ENCODE peak calls at places on chromosomes 5 and 9, in ten cellular contexts. V is central memory CD4-positive, alpha-beta T cell; T is GM12865; Y is NCI-H2171 treated with DMSO at 0.1 percent for 48 hours; L is A549; G is T1000; F is cardiac fibroblast; W is heart left ventricle; R is AG08396; A is Kasumi-1. J is an unnamed sample.
A peak's percentile ranks its signal among the peaks of the same experiment; 100 is the strongest.

GRCh38 chr5:115831163-115831768 is 10.1 kb downstream of the ATG12 start:
- DNase-seq in V (peak; percentile 25), T (peak; percentile 38), Y (peak; percentile 1), L (peak; percentile 50), G (no peak), F (peak; percentile 65), W (no peak), R (peak; percentile 53), A (peak; percentile 37), J (peak; percentile 31)

GRCh38 chr9:16335788-16336580 is 534.5 kb downstream of the BNC2 start:
- DNase-seq in V (no peak), T (peak; percentile 13), Y (no peak), L (peak; percentile 97), G (peak; percentile 63), F (peak; percentile 99), W (peak; percentile 29), R (peak; percentile 95), A (no peak), J (peak; percentile 73)

GRCh38 chr5:180156141-180156540 is 52.9 kb downstream of the RASGEF1C start:
- DNase-seq in V (no peak), T (no peak), Y (no peak), L (no peak), G (no peak), F (no peak), W (no peak), R (no peak), A (no peak), J (no peak)

GRCh38 chr5:94376672-94377345 is 241.6 kb downstream of the KIAA0825 start:
- DNase-seq in V (no peak), T (no peak), Y (no peak), L (no peak), G (no peak), F (no peak), W (no peak), R (no peak), A (peak; percentile 62), J (peak; percentile 89)

GRCh38 chr5:54895816-54896341 is 89.5 kb downstream of the ESM1 start:
- DNase-seq in V (no peak), T (peak; percentile 10), Y (peak; percentile 97), L (peak; percentile 49), G (no peak), F (peak; percentile 69), W (no peak), R (peak; percentile 39), A (peak; percentile 25), J (peak; percentile 18)

GRCh38 chr9:115109486-115109885 is 8.5 kb downstream of the TNC start:
- DNase-seq in V (no peak), T (no peak), Y (no peak), L (peak; percentile 5), G (peak; percentile 21), F (peak; percentile 58), W (no peak), R (peak; percentile 36), A (no peak), J (no peak)

GRCh38 chr9:21800931-21801682 is 1.3 kb upstream of the MTAP start:
- DNase-seq in V (no peak), T (no peak), Y (no peak), L (no peak), G (no peak), F (no peak), W (no peak), R (no peak), A (no peak), J (no peak)

GRCh38 chr5:143014017-143014651 is 244.0 kb downstream of the ARHGAP26 start:
- DNase-seq in V (no peak), T (peak; percentile 62), Y (peak; percentile 67), L (peak; percentile 62), G (no peak), F (peak; percentile 42), W (peak; percentile 34), R (no peak), A (peak; percentile 48), J (no peak)

GRCh38 chr5:79552984-79553383 is 39.0 kb upstream of the HOMER1 start:
- DNase-seq in V (no peak), T (no peak), Y (peak; percentile 88), L (no peak), G (no peak), F (peak; percentile 37), W (no peak), R (no peak), A (peak; percentile 46), J (peak; percentile 14)

GRCh38 chr5:157510682-157511081 is 50.7 kb downstream of the NIPAL4 start:
- DNase-seq in V (no peak), T (no peak), Y (no peak), L (no peak), G (no peak), F (no peak), W (no peak), R (no peak), A (no peak), J (no peak)

GRCh38 chr5:116378007-116378831 is 196.4 kb downstream of the SEMA6A start:
- DNase-seq in V (no peak), T (no peak), Y (peak; percentile 88), L (no peak), G (no peak), F (no peak), W (no peak), R (no peak), A (no peak), J (no peak)

GRCh38 chr5:115398726-115399125 is 102.3 kb upstream of the CCDC112 start:
- DNase-seq in V (no peak), T (no peak), Y (no peak), L (no peak), G (no peak), F (peak; percentile 94), W (no peak), R (no peak), A (no peak), J (no peak)

GRCh38 chr9:20658677-20659473 is 25.2 kb upstream of the FOCAD start:
- DNase-seq in V (no peak), T (no peak), Y (peak; percentile 7), L (peak; percentile 31), G (peak; percentile 2), F (peak; percentile 25), W (no peak), R (no peak), A (no peak), J (no peak)

GRCh38 chr5:138000102-138000723 is 32.7 kb downstream of the FAM13B start:
- DNase-seq in V (no peak), T (no peak), Y (no peak), L (peak; percentile 86), G (no peak), F (peak; percentile 77), W (no peak), R (no peak), A (no peak), J (no peak)

GRCh38 chr9:117936185-117936758 is 232.1 kb downstream of the TLR4 start:
- DNase-seq in V (no peak), T (peak; percentile 44), Y (no peak), L (no peak), G (no peak), F (no peak), W (no peak), R (no peak), A (no peak), J (peak; percentile 87)

GRCh38 chr9:38183994-38184568 is 115.1 kb upstream of the SHB start:
- DNase-seq in V (no peak), T (no peak), Y (peak; percentile 8), L (no peak), G (no peak), F (peak; percentile 35), W (no peak), R (no peak), A (peak; percentile 32), J (peak; percentile 73)

GRCh38 chr5:102223542-102224444 is 72.3 kb downstream of the SLCO4C1 start:
- DNase-seq in V (peak; percentile 8), T (peak; percentile 50), Y (peak; percentile 36), L (peak; percentile 45), G (no peak), F (peak; percentile 63), W (no peak), R (no peak), A (peak; percentile 45), J (peak; percentile 70)

GRCh38 chr5:110333384-110333783 is 393.1 kb downstream of the TMEM232 start:
- DNase-seq in V (no peak), T (peak; percentile 8), Y (no peak), L (peak; percentile 4), G (no peak), F (peak; percentile 31), W (no peak), R (no peak), A (peak; percentile 6), J (no peak)

GRCh38 chr9:35960029-35960655 is 2.2 kb upstream of the OR2S2 start:
- DNase-seq in V (no peak), T (no peak), Y (no peak), L (no peak), G (no peak), F (peak; percentile 38), W (no peak), R (peak; percentile 15), A (no peak), J (no peak)

GRCh38 chr5:153893809-153894208 is 144.9 kb downstream of the FAM114A2 start:
- DNase-seq in V (no peak), T (no peak), Y (no peak), L (no peak), G (no peak), F (no peak), W (no peak), R (no peak), A (no peak), J (no peak)

GRCh38 chr5:112420111-112420864 is 1.2 kb upstream of the EPB41L4A start:
- DNase-seq in V (no peak), T (peak; percentile 86), Y (peak; percentile 26), L (peak; percentile 83), G (peak; percentile 61), F (peak; percentile 59), W (peak; percentile 88), R (peak; percentile 60), A (peak; percentile 45), J (peak; percentile 1)

GRCh38 chr5:81393783-81394718 is at the start of gene ACOT12:
- DNase-seq in V (no peak), T (no peak), Y (no peak), L (peak; percentile 18), G (no peak), F (peak; percentile 11), W (no peak), R (peak; percentile 53), A (no peak), J (no peak)

GRCh38 chr9:86175743-86176456 is 76.5 kb upstream of the GOLM1 start:
- DNase-seq in V (no peak), T (peak; percentile 20), Y (peak; percentile 1), L (no peak), G (peak; percentile 65), F (no peak), W (no peak), R (no peak), A (no peak), J (no peak)

GRCh38 chr5:2562036-2562435 is 189.4 kb downstream of the IRX2 start:
- DNase-seq in V (no peak), T (no peak), Y (no peak), L (no peak), G (no peak), F (no peak), W (no peak), R (no peak), A (no peak), J (no peak)

GRCh38 chr5:150638488-150639316 is 1.8 kb upstream of the SYNPO start:
- DNase-seq in V (no peak), T (no peak), Y (no peak), L (no peak), G (no peak), F (no peak), W (no peak), R (no peak), A (no peak), J (no peak)

GRCh38 chr5:135441919-135442318 is 5.2 kb downstream of the DCANP1 start:
- DNase-seq in V (no peak), T (no peak), Y (no peak), L (no peak), G (no peak), F (no peak), W (no peak), R (no peak), A (no peak), J (no peak)

GRCh38 chr5:157327771-157328170 is 61.8 kb downstream of the CYFIP2 start:
- DNase-seq in V (peak; percentile 34), T (no peak), Y (no peak), L (no peak), G (no peak), F (no peak), W (no peak), R (no peak), A (no peak), J (no peak)

GRCh38 chr5:140131967-140132409 is 6.3 kb downstream of the IGIP start:
- DNase-seq in V (no peak), T (peak; percentile 19), Y (peak; percentile 8), L (peak; percentile 15), G (no peak), F (peak; percentile 95), W (no peak), R (peak; percentile 81), A (peak; percentile 55), J (peak; percentile 95)